ENCODE peak calls at places on chromosome 14, in four cellular contexts. S is suprapubic skin, C is HCT116, B is sigmoid colon. F is an unnamed sample.

GRCh38 chr14:96261772-96262485 is 5.9 kb downstream of the BDKRB1 start:
- DNase-seq in C (no peak), S (no peak), B (peak; percentile 62), F (no peak)

GRCh38 chr14:64756712-64757111 is 52.5 kb downstream of the PLEKHG3 start:
- DNase-seq in C (no peak), B (no peak), S (no peak), F (no peak)

GRCh38 chr14:104194016-104194415 is 55.6 kb downstream of the KIF26A start:
- DNase-seq in C (no peak), S (no peak), B (no peak), F (no peak)

GRCh38 chr14:63891148-63891964 is 38.6 kb downstream of the SYNE2 start:
- DNase-seq in B (no peak), S (no peak), C (no peak), F (no peak)

GRCh38 chr14:102917469-102918211 is 4.8 kb upstream of the AMN start:
- DNase-seq in C (peak; percentile 18), S (no peak), B (no peak), F (no peak)

GRCh38 chr14:20986811-20987210 is 3.0 kb upstream of the METTL17 start:
- DNase-seq in C (peak; percentile 48), B (no peak), S (no peak), F (no peak)

GRCh38 chr14:104009297-104009696 is 67.0 kb upstream of the RD3L start:
- DNase-seq in C (no peak), B (no peak), S (no peak), F (no peak)

GRCh38 chr14:29937116-29937515 is 9.5 kb upstream of the PRKD1 start:
- DNase-seq in B (no peak), C (no peak), S (no peak), F (no peak)

GRCh38 chr14:92670177-92670576 is 78.2 kb downstream of the LGMN start:
- DNase-seq in S (no peak), C (no peak), B (no peak), F (no peak)

GRCh38 chr14:68772761-68773381 is 20.0 kb downstream of the ZFP36L1 start:
- DNase-seq in B (peak; percentile 25), S (peak; percentile 21), C (no peak), F (no peak)

GRCh38 chr14:93960108-93960475 is 16.3 kb downstream of the ASB2 start:
- DNase-seq in C (no peak), B (no peak), S (no peak), F (no peak)

GRCh38 chr14:96962337-96962736 is 165.2 kb downstream of the VRK1 start:
- DNase-seq in C (no peak), B (no peak), S (no peak), F (no peak)

GRCh38 chr14:104237651-104238423 is 99.5 kb downstream of the KIF26A start:
- DNase-seq in S (peak; percentile 59), C (no peak), B (peak; percentile 46), F (no peak)

GRCh38 chr14:76462330-76462729 is 86.4 kb downstream of the ESRRB start:
- DNase-seq in C (no peak), B (no peak), S (no peak), F (no peak)
- H3K9me3 ChIP-seq in C (no peaks in the 10 kb centered on the region), B (no peaks in the 10 kb centered on the region), S (no peaks in the 10 kb centered on the region), F (no peaks in the 10 kb centered on the region)

DNA sequence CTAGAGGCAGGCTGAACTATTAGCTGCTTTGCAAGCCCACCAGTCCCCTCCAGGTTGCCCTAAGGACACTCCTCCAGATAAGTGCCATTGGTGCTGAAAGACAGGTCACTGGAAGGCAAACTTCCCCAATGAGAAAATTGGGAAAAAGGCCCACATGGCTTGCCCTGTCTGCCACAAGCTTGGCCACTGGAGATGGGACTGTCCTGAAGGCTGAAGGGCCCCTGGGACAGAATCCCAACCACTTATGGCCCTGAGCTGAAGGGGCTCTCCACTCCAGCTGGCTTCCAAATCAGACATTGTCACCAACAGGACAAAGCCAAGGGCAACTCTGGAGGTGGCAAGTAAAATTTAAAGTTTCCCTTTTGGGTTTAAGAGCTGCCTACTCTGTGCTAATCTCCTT is 12.2 kb upstream of the DHRS2 start:
- DNase-seq in S (no peak), C (no peak), B (no peak), F (peak; percentile 10)
- H3K4me3 ChIP-seq in S (no peak overlapping the region), C (no peak overlapping the region), B (no peak overlapping the region), F (no peak overlapping the region)

GRCh38 chr14:85529803-85530574 is at the start of gene FLRT2:
- DNase-seq in S (peak; percentile 80), B (peak; percentile 74), C (no peak), F (no peak)

GRCh38 chr14:85527458-85527857 is 2.5 kb upstream of the FLRT2 start:
- DNase-seq in B (no peak), C (no peak), S (no peak), F (no peak)

GRCh38 chr14:85528882-85529585 is 910 bp upstream of the FLRT2 start:
- DNase-seq in C (no peak), S (no peak), B (no peak), F (no peak)

GRCh38 chr14:85527006-85527405 is 2.9 kb upstream of the FLRT2 start:
- DNase-seq in B (no peak), S (no peak), C (no peak), F (no peak)

GRCh38 chr14:85528080-85528881 is 1.7 kb upstream of the FLRT2 start:
- DNase-seq in C (no peak), S (no peak), B (peak; percentile 66), F (no peak)
- TF ChIP-seq POLR2AphosphoS5 in C (no peak), S (no peak), B (no peak), F (no peak)

GRCh38 chr14:70942342-70942706 is 35.1 kb downstream of the PCNX1 start:
- DNase-seq in B (no peak), C (no peak), S (no peak), F (no peak)
- H3K9me3 ChIP-seq in B (peaks cover 8% of the 10 kb centered on the region), C (peaks cover 12% of the 10 kb centered on the region), S (no peaks in the 10 kb centered on the region), F (peaks cover 16% of the 10 kb centered on the region)

DNA sequence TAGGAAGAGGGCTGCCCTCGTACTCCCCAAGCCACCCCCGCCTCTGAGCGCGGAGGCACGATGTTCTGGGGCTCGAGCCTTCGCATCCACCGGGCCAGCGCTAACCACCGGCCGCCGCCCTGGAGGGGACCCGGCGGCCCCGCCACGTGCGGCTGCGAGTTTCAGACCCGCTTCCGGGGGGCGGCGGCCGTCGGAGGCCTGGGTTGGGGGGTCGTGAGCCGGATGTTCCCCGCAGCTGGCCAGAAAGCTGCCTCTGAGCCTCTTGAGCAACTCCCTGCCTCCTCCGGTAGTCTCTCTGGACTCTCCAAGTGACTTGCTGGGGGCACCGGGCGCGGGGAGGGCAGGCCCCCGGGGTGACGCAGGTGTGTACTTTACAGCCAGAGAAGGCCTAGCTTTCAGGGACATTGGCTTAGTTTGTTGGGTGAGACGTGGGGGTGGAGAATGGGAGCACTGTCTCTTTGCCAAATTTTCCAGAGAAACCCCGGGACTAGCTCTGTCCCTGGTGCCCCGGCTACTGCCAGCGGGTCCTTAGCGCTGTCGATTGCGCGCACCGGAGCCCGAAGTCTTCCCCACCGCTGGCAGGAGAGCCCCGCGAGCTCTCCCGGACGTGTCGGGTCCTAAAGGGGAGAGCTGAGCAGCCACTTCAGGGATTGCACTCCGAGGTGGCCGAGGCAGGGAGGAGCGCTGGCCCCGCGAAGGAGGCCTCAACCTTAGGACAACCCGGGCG is 15.6 kb downstream of the OTX2 start:
- DNase-seq in B (no peak), S (no peak), C (no peak), F (no peak)
- H3K4me3 ChIP-seq in B (no peak overlapping the region), S (no peak overlapping the region), C (no peak overlapping the region), F (no peak overlapping the region)

DNA sequence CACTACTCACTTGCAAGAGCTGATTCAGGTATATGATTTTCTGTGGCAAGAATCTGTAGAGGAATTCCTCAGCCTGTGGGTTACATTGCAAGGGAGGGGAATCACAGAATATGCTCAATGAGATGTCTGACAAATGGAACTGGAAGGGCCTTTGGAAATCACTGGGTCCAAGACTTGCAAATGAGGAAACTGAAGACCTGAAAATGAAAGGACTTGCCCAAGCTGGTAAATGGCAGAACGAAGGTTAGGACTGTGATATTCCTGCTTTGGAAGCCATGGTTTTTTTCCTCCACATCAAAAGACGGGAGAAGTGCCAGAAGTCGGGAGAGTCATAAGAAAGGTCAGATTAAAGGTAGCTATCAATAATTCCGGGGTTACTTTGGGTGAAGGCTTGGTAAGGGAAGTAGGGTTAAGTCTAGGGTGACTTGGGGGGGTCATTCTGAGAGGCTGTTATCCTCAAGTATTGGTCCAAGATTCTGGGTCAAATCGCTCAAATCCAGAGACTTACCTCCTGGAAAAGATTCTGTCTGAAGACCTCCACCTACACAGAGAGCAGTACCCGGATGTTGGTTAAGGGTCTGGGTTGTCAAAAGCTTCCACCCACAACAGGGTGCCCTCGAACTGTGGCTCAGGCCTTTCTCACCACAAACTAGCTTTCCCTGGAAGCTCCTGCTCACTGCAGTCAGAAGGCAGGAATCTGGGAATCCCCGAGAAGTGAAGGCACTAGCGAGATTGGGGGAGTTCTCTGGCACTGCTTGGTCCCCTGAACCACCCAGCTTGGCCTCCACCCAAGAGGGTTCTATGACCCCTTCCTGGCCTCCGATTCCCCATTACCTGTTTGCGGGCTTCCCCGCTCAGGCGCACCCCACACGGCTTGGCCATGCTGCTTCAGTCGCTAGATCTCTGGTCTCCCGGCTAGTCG is at the start of gene PSME2:
- DNase-seq in S (no peak), C (no peak), B (no peak), F (no peak)
- TF ChIP-seq POLR2AphosphoS5 in S (no peak), C (peak; percentile 71), B (peak; percentile 50), F (no peak)

DNA sequence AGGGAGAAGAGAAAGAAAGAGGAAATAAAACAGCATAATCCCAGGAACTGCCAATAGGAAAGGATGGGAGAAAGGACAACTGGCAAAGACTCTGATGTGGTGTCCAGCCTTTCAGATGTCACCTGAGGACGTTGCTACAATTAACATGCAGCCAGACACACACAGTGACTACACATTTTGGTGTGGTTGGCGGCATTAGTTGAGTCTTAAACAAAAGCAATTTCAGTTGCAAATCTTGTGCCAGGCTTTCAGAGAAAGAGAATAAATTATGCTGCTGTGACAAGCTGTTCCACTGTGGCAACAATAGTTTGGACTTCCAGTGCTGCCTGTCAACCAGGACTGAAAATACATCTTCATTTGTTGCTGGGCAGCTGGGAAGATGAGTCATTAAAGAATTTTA is 338.1 kb downstream of the RGS6 start:
- DNase-seq in C (no peak), S (no peak), B (no peak), F (no peak)
- H3K9me3 ChIP-seq in C (no peaks in the 10 kb centered on the region), S (no peaks in the 10 kb centered on the region), B (no peaks in the 10 kb centered on the region), F (no peaks in the 10 kb centered on the region)

GRCh38 chr14:69818760-69819191 is 21.7 kb upstream of the SLC10A1 start:
- DNase-seq in S (no peak), B (no peak), C (peak; percentile 66), F (no peak)
- H3K4me3 ChIP-seq in S (no peak overlapping the region), B (no peak overlapping the region), C (no peak overlapping the region), F (no peak overlapping the region)

F was measured in breast epithelium.